ENCODE peak calls at places on chromosome 7, in seven cellular contexts. K is AG04449; Z is activated CD4-positive, alpha-beta T cell treated with anti-CD3 and anti-CD28 coated beads, Interleukin-2, amount 10 ng/mL, durations not matched to agents 7 days and 5 days; C is Jurkat, Clone E6-1; B is left ventricle myocardium inferior; O is NCI-H774; G is erythroblast. D is an unnamed sample.

GRCh38 chr7:1111156-1111555 is 23.2 kb downstream of the GPER1 start:
- DNase-seq in O (no peak), B (peak), C (no peak), Z (no peak), G (no peak), K (no peak), D (no peak)

GRCh38 chr7:6165075-6165474 is 107.3 kb downstream of the CYTH3 start:
- DNase-seq in B (no peak), K (no peak), Z (no peak), C (no peak), G (no peak), O (no peak), D (no peak)

GRCh38 chr7:106108988-106109387 is 3.1 kb downstream of the SYPL1 start:
- DNase-seq in K (no peak), O (no peak), G (no peak), C (peak), Z (no peak), B (no peak), D (no peak)

GRCh38 chr7:136953386-136953785 is 84.9 kb downstream of the CHRM2 start:
- DNase-seq in B (no peak), K (peak), G (no peak), C (no peak), O (no peak), Z (no peak), D (no peak)

GRCh38 chr7:42053834-42054233 is 183.2 kb downstream of the GLI3 start:
- DNase-seq in K (no peak), O (no peak), Z (no peak), C (no peak), B (no peak), G (no peak), D (no peak)

GRCh38 chr7:121547341-121548092 is 151.4 kb upstream of the FAM3C start:
- DNase-seq in O (peak), B (no peak), Z (peak), G (peak), K (no peak), C (peak), D (peak)

GRCh38 chr7:155464183-155464582 is 6.3 kb downstream of the EN2 start:
- DNase-seq in Z (no peak), O (no peak), C (no peak), K (no peak), B (no peak), G (no peak), D (no peak)

GRCh38 chr7:90216080-90216674 is 4.6 kb downstream of the STEAP2 start:
- DNase-seq in K (no peak), O (no peak), C (no peak), G (no peak), B (no peak), Z (no peak), D (no peak)

GRCh38 chr7:16644624-16644986 is 949 bp downstream of the ANKMY2 start:
- DNase-seq in B (peak), K (no peak), C (no peak), O (no peak), G (peak), Z (peak), D (peak)

GRCh38 chr7:136012238-136012637 is 35.1 kb upstream of the MTPN start:
- DNase-seq in O (no peak), G (no peak), C (no peak), K (no peak), B (no peak), Z (no peak), D (no peak)

GRCh38 chr7:139737221-139738100 is 40.3 kb downstream of the HIPK2 start:
- DNase-seq in C (peak), K (no peak), Z (peak), B (no peak), O (no peak), G (no peak), D (no peak)

GRCh38 chr7:92717982-92718716 is 118.2 kb downstream of the CDK6 start:
- DNase-seq in O (peak), K (no peak), G (peak), B (no peak), Z (peak), C (no peak), D (no peak)

GRCh38 chr7:1539346-1540321 is 9.1 kb downstream of the MAFK start:
- DNase-seq in K (no peak), B (no peak), O (no peak), C (no peak), G (no peak), Z (no peak), D (no peak)

GRCh38 chr7:92639213-92639896 is 49.2 kb upstream of the FAM133B start:
- DNase-seq in K (no peak), O (no peak), Z (peak), B (no peak), G (no peak), C (peak), D (no peak)

GRCh38 chr7:14104861-14105260 is 115.4 kb upstream of the ETV1 start:
- DNase-seq in O (no peak), C (no peak), K (no peak), Z (no peak), B (no peak), G (no peak), D (no peak)

D was measured in PC-9.